ENCODE peak calls at places on chromosomes 5 and 9, in four cellular contexts. B, E, T and U are unnamed samples. For H3K27me3, the result is how much of the 10 kb centered on the place peaks cover.

GRCh38 chr5:151592855-151593408 is 1.8 kb upstream of the FAT2 start:
- DNase-seq in T (no peak), E (no peak), B (no peak), U (no peak)

GRCh38 chr5:172911628-172911880 is 47.7 kb upstream of the RPL26L1 start:
- DNase-seq in T (no peak), B (no peak), E (no peak), U (no peak)

GRCh38 chr5:54325610-54326311 is 15.4 kb upstream of the ARL15 start:
- DNase-seq in T (no peak), B (peak), E (no peak), U (no peak)

GRCh38 chr5:496028-496427 is 28.2 kb downstream of the SLC9A3 start:
- DNase-seq in T (no peak), E (no peak), B (no peak), U (no peak)

GRCh38 chr9:127927457-127928231 is 2.9 kb downstream of the PIP5KL1 start:
- DNase-seq in E (peak), B (peak), T (no peak), U (no peak)

GRCh38 chr5:83331842-83332241 is 139.7 kb upstream of the VCAN start:
- DNase-seq in T (no peak), B (no peak), E (no peak), U (peak)

GRCh38 chr5:24363789-24364534 is 280.8 kb downstream of the CDH10 start:
- DNase-seq in E (no peak), B (no peak), T (no peak), U (no peak)

GRCh38 chr5:82885657-82886389 is 191.4 kb downstream of the TMEM167A start:
- DNase-seq in B (no peak), T (peak), E (no peak), U (peak)

GRCh38 chr9:133731876-133732321 is 6.3 kb downstream of the SARDH start:
- DNase-seq in E (no peak), B (peak), T (no peak), U (peak)

GRCh38 chr9:95494022-95494415 is 22.8 kb downstream of the PTCH1 start:
- DNase-seq in E (no peak), T (no peak), B (no peak), U (no peak)

GRCh38 chr5:119158144-119158543 is 87.3 kb downstream of the DMXL1 start:
- DNase-seq in T (no peak), B (no peak), E (no peak), U (no peak)

GRCh38 chr5:79800979-79801827 is 111.6 kb downstream of the CMYA5 start:
- DNase-seq in B (no peak), E (no peak), T (no peak), U (peak)

GRCh38 chr9:114096866-114097612 is 2.1 kb downstream of the KIF12 start:
- DNase-seq in B (no peak), E (no peak), T (no peak), U (no peak)

GRCh38 chr5:94240616-94241287 is 377.7 kb downstream of the KIAA0825 start:
- DNase-seq in B (no peak), T (no peak), E (no peak), U (peak)

DNA sequence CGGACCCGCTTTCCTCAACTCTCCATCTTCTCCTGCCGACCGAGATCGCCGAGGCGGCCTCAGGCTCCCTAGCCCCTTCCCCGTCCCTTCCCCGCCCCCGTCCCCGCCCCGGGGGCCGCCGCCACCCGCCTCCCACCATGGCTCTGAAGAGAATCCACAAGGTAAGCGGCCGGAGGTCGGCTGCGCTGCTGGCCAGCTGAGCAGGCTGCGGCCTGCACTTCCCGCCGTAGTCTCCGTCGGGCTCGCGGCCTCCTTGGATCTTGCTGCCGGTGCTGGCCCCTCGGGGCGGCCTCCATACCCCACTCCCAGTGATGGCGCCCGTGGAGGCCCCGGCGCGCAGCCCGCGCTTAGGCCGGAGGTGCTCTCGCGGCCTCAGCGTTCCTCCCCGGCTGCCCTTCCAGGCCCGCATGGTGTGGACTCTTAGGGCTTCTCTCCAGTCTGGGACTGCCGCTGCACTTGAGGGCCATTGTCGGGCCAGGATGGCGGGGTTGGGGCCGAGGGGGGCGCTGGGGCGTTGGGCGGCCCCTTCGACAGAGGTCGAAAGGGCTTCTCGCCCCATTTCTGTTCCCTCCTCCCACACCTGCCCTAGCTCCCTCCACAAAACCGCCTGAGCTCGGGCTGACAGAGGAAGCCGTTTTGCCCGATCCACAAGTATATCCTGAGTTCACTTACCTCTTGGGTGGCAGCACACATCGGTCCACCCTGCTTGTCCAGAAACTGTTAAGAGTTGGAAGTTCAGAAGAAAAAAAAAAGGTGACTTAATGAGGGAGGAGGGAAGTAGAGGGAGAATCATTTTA is 714 bp downstream of the UBE2D2 start:
- DNase-seq in B (peak), E (no peak), T (no peak), U (peak)
- TF ChIP-seq CHD1 in B (no peak), E (no peak), T (no peak), U (no peak)

GRCh38 chr5:116573279-116573616 is 1.4 kb downstream of the SEMA6A start:
- DNase-seq in B (no peak), E (no peak), T (no peak), U (no peak)

GRCh38 chr5:116575635-116576042 is 1.0 kb upstream of the SEMA6A start:
- DNase-seq in B (no peak), E (no peak), T (no peak), U (no peak)

GRCh38 chr5:116573617-116574431 is 799 bp downstream of the SEMA6A start:
- DNase-seq in E (no peak), B (no peak), T (no peak), U (no peak)

GRCh38 chr5:116576043-116576713 is 1.6 kb upstream of the SEMA6A start:
- DNase-seq in E (peak), T (no peak), B (peak), U (peak)

GRCh38 chr5:116574682-116575634 is at the start of gene SEMA6A:
- DNase-seq in E (peak), T (peak), B (peak), U (peak)
- H3K27me3 ChIP-seq in E (under half), T (under half), B (under half), U (under half)

GRCh38 chr5:145996135-145996534 is 59.8 kb downstream of the SH3RF2 start:
- DNase-seq in E (no peak), B (no peak), T (no peak), U (no peak)
- TF ChIP-seq CHD1 in E (no peak), B (no peak), T (no peak), U (no peak)

GRCh38 chr5:174722500-174722899 is 1.9 kb upstream of the MSX2 start:
- DNase-seq in B (no peak), T (no peak), E (no peak), U (no peak)

GRCh38 chr5:174723315-174723978 is 935 bp upstream of the MSX2 start:
- DNase-seq in B (no peak), E (no peak), T (no peak), U (no peak)

GRCh38 chr5:174724484-174725260 is at the start of gene MSX2:
- DNase-seq in T (no peak), E (no peak), B (peak), U (peak)

GRCh38 chr5:174725261-174725990 is 1.0 kb downstream of the MSX2 start:
- DNase-seq in T (no peak), E (no peak), B (no peak), U (no peak)

DNA sequence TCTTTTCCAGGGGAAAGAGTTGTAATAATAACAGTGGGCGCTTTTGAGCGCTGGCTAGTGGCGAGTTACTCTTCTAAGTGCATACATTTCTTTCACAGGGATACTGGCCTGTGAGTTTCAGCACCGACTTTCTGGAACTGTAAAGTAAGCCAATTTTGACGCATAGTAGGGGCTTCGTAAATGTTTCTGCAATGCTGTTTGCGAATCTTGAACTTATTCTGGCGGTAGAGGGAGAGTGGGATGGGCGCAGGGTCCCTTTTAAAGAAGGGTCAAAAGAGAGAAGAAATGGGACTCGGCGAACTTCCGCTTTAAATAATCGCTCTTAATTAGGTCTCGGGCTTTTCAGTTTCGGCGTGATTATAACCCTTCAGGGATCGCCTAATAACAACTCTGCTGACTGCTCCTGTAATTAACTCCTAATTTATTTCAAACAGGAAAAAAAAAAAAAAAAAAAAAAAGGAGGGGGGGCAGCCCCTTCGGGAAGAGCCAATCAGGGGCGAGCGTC is 351 bp upstream of the MSX2 start:
- DNase-seq in T (no peak), B (no peak), E (no peak), U (no peak)
- H3K27me3 ChIP-seq in T (under half), B (half or more), E (half or more), U (under half)

GRCh38 chr5:169291877-169292276 is 9.1 kb downstream of the SLIT3 start:
- DNase-seq in T (no peak), B (no peak), E (no peak), U (no peak)

GRCh38 chr5:169296456-169297220 is 4.3 kb downstream of the SLIT3 start:
- DNase-seq in B (no peak), E (no peak), T (no peak), U (no peak)

GRCh38 chr5:169294621-169295020 is 6.3 kb downstream of the SLIT3 start:
- DNase-seq in T (no peak), B (no peak), E (no peak), U (no peak)

GRCh38 chr5:169298193-169298592 is 2.7 kb downstream of the SLIT3 start:
- DNase-seq in B (no peak), E (no peak), T (no peak), U (no peak)

DNA sequence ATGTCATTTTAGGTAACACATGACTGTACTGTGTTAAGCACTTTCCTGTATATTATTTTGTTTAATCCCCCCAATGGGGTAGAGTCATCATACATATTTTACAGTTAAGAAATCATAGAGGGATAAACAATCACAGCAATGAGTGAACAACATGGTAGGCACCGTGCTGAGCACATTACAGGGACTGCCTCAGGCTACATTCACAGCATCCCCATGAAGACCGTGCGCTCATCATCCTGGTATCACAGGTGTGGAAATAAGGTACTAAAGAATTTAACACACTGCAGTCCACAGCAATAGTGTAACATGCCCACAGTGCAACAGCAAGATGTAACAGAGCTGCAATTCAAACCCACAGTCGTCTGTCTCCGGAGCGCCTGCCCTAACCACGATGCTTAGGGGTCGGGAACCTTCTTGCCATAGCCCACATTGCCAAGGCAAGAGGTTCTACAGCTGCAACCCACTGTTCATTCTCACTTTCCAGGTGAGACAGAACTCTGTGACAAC is 5.6 kb downstream of the SLIT3 start:
- DNase-seq in T (no peak), B (no peak), E (no peak), U (no peak)
- TF ChIP-seq CHD1 in T (no peak), B (no peak), E (no peak), U (no peak)

GRCh38 chr9:130262061-130262745 is 3.4 kb upstream of the HMCN2 start:
- DNase-seq in E (no peak), B (no peak), T (no peak), U (no peak)
- H3K27me3 ChIP-seq in E (under half), B (half or more), T (under half), U (half or more)

DNA sequence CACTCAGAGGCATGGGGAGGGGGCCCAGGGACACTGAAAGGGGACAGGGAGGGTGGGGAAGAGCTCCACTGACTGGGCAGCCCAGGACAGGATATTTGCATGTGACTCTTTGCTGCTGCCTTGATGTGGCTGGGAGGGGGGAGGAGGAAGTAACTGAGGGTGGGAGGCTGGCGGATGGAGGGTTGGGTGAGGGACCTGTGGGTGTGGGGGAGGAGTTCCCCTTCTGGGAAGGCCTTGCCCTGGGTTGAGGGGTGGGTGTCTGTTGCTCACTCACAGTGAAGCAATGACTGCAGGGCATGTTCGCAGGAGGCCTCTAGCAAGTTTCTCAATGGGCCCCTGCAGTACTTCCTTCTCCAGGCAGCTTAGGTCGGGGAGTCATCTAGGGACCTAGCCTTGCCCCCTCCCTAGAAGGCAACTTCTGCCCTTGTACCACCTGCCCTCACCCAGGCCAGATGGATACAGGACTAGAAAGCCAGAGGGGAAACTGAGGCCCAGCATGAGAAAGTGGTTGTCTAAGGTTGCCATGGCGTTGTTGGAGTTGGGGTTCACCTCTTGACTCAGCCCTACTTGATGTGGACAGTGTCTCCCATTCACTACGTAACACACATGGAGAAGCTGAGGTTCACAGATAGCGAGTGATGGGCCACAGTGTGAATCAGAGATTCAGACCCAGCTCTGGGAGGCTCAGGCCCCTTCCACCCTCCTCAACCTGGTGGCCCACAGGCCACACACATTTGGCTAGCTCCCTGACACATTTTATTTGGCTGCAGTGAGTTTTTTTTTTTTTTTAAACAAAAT is 3.0 kb downstream of the GRK6 start:
- DNase-seq in T (peak), E (no peak), B (peak), U (no peak)
- TF ChIP-seq CHD1 in T (no peak), E (no peak), B (no peak), U (no peak)